ENCODE peak calls at places on chromosomes 3 and 15, in ten cellular contexts. One of them, this sample, is unnamed.
A peak's percentile ranks its signal among the peaks of the same experiment; 100 is the strongest.

GRCh38 chr3:59573911-59574310 is 524.1 kb upstream of the CFAP20DC start:
- DNase-seq in Peyer's patch: no peak
- DNase-seq in uterus: peak; percentile 77
- DNase-seq in heart left ventricle: peak; percentile 25
- DNase-seq in NB4: no peak
- DNase-seq in K562: no peak
- DNase-seq in tibial nerve: peak; percentile 48
- DNase-seq in IMR-90: peak; percentile 88
- DNase-seq in sigmoid colon: peak; percentile 74
- DNase-seq in transverse colon: peak; percentile 10
- DNase-seq in this sample: no peak

GRCh38 chr3:30934208-30934550 is 39.7 kb upstream of the GADL1 start:
- DNase-seq in Peyer's patch: no peak
- DNase-seq in transverse colon: no peak
- DNase-seq in sigmoid colon: no peak
- DNase-seq in uterus: no peak
- DNase-seq in K562: no peak
- DNase-seq in NB4: peak; percentile 65
- DNase-seq in heart left ventricle: no peak
- DNase-seq in IMR-90: peak; percentile 37
- DNase-seq in tibial nerve: no peak
- DNase-seq in this sample: no peak

GRCh38 chr15:50576156-50576555 is 29.7 kb upstream of the USP50 start:
- DNase-seq in transverse colon: no peak
- DNase-seq in K562: no peak
- DNase-seq in sigmoid colon: no peak
- DNase-seq in heart left ventricle: no peak
- DNase-seq in NB4: no peak
- DNase-seq in Peyer's patch: no peak
- DNase-seq in uterus: no peak
- DNase-seq in IMR-90: no peak
- DNase-seq in tibial nerve: no peak
- DNase-seq in this sample: no peak

GRCh38 chr3:52490035-52490937 is 4.9 kb upstream of the STAB1 start:
- DNase-seq in tibial nerve: no peak
- DNase-seq in NB4: no peak
- DNase-seq in K562: no peak
- DNase-seq in uterus: no peak
- DNase-seq in IMR-90: no peak
- DNase-seq in heart left ventricle: no peak
- DNase-seq in sigmoid colon: no peak
- DNase-seq in Peyer's patch: no peak
- DNase-seq in transverse colon: no peak
- DNase-seq in this sample: no peak

GRCh38 chr15:48547305-48547704 is 98.2 kb downstream of the FBN1 start:
- DNase-seq in Peyer's patch: no peak
- DNase-seq in IMR-90: peak; percentile 72
- DNase-seq in sigmoid colon: no peak
- DNase-seq in NB4: no peak
- DNase-seq in tibial nerve: no peak
- DNase-seq in heart left ventricle: no peak
- DNase-seq in uterus: no peak
- DNase-seq in K562: no peak
- DNase-seq in transverse colon: no peak
- DNase-seq in this sample: no peak

GRCh38 chr15:62021991-62022600 is 38.2 kb downstream of the VPS13C start:
- DNase-seq in IMR-90: no peak
- DNase-seq in K562: no peak
- DNase-seq in heart left ventricle: no peak
- DNase-seq in Peyer's patch: no peak
- DNase-seq in transverse colon: no peak
- DNase-seq in NB4: peak; percentile 10
- DNase-seq in uterus: no peak
- DNase-seq in tibial nerve: no peak
- DNase-seq in sigmoid colon: no peak
- DNase-seq in this sample: no peak

GRCh38 chr3:170594528-170594927 is 8.7 kb upstream of the SLC7A14 start:
- DNase-seq in transverse colon: no peak
- DNase-seq in Peyer's patch: no peak
- DNase-seq in IMR-90: no peak
- DNase-seq in NB4: no peak
- DNase-seq in tibial nerve: no peak
- DNase-seq in K562: no peak
- DNase-seq in sigmoid colon: no peak
- DNase-seq in heart left ventricle: no peak
- DNase-seq in uterus: no peak
- DNase-seq in this sample: no peak

GRCh38 chr15:58454950-58455401 is 23.2 kb downstream of the LIPC start:
- DNase-seq in tibial nerve: no peak
- DNase-seq in transverse colon: no peak
- DNase-seq in Peyer's patch: no peak
- DNase-seq in IMR-90: no peak
- DNase-seq in heart left ventricle: no peak
- DNase-seq in K562: no peak
- DNase-seq in uterus: no peak
- DNase-seq in NB4: peak; percentile 17
- DNase-seq in sigmoid colon: no peak
- DNase-seq in this sample: no peak

GRCh38 chr15:70765504-70766281 is 2.3 kb upstream of the UACA start:
- DNase-seq in uterus: no peak
- DNase-seq in tibial nerve: no peak
- DNase-seq in IMR-90: peak; percentile 63
- DNase-seq in sigmoid colon: no peak
- DNase-seq in transverse colon: no peak
- DNase-seq in K562: no peak
- DNase-seq in NB4: no peak
- DNase-seq in heart left ventricle: no peak
- DNase-seq in Peyer's patch: no peak
- DNase-seq in this sample: no peak

GRCh38 chr3:151697496-151697895 is 36.2 kb upstream of the AADACL2 start:
- DNase-seq in uterus: no peak
- DNase-seq in transverse colon: no peak
- DNase-seq in heart left ventricle: no peak
- DNase-seq in K562: no peak
- DNase-seq in Peyer's patch: no peak
- DNase-seq in IMR-90: no peak
- DNase-seq in sigmoid colon: no peak
- DNase-seq in tibial nerve: no peak
- DNase-seq in NB4: no peak
- DNase-seq in this sample: no peak

GRCh38 chr15:85920926-85921325 is 126.2 kb upstream of the KLHL25 start:
- DNase-seq in NB4: no peak
- DNase-seq in tibial nerve: no peak
- DNase-seq in K562: no peak
- DNase-seq in sigmoid colon: no peak
- DNase-seq in IMR-90: no peak
- DNase-seq in uterus: no peak
- DNase-seq in transverse colon: no peak
- DNase-seq in Peyer's patch: no peak
- DNase-seq in heart left ventricle: no peak
- DNase-seq in this sample: no peak

GRCh38 chr3:125267460-125267859 is 54.9 kb upstream of the SLC12A8 start:
- DNase-seq in IMR-90: no peak
- DNase-seq in NB4: no peak
- DNase-seq in tibial nerve: no peak
- DNase-seq in uterus: no peak
- DNase-seq in sigmoid colon: no peak
- DNase-seq in K562: no peak
- DNase-seq in heart left ventricle: no peak
- DNase-seq in transverse colon: no peak
- DNase-seq in Peyer's patch: no peak
- DNase-seq in this sample: no peak

GRCh38 chr15:55360256-55360655 is 41.2 kb downstream of the PIGB start:
- DNase-seq in heart left ventricle: no peak
- DNase-seq in transverse colon: no peak
- DNase-seq in sigmoid colon: no peak
- DNase-seq in K562: no peak
- DNase-seq in Peyer's patch: no peak
- DNase-seq in tibial nerve: no peak
- DNase-seq in IMR-90: no peak
- DNase-seq in uterus: no peak
- DNase-seq in NB4: no peak
- DNase-seq in this sample: no peak

GRCh38 chr3:160400631-160401150 is 1.2 kb downstream of the SMC4 start:
- DNase-seq in IMR-90: no peak
- DNase-seq in sigmoid colon: peak; percentile 60
- DNase-seq in transverse colon: peak; percentile 28
- DNase-seq in uterus: no peak
- DNase-seq in tibial nerve: no peak
- DNase-seq in K562: peak; percentile 23
- DNase-seq in heart left ventricle: peak; percentile 23
- DNase-seq in Peyer's patch: no peak
- DNase-seq in NB4: peak; percentile 47
- DNase-seq in this sample: no peak
- TF ChIP-seq POLR2A in IMR-90: no peak
- TF ChIP-seq POLR2A in sigmoid colon: no peak
- TF ChIP-seq POLR2A in transverse colon: no peak
- TF ChIP-seq POLR2A in uterus: no peak
- TF ChIP-seq POLR2A in tibial nerve: no peak
- TF ChIP-seq POLR2A in K562: no peak
- TF ChIP-seq POLR2A in heart left ventricle: no peak
- TF ChIP-seq POLR2A in Peyer's patch: no peak
- TF ChIP-seq POLR2A in NB4: no peak
- TF ChIP-seq POLR2A in this sample: no peak

DNA sequence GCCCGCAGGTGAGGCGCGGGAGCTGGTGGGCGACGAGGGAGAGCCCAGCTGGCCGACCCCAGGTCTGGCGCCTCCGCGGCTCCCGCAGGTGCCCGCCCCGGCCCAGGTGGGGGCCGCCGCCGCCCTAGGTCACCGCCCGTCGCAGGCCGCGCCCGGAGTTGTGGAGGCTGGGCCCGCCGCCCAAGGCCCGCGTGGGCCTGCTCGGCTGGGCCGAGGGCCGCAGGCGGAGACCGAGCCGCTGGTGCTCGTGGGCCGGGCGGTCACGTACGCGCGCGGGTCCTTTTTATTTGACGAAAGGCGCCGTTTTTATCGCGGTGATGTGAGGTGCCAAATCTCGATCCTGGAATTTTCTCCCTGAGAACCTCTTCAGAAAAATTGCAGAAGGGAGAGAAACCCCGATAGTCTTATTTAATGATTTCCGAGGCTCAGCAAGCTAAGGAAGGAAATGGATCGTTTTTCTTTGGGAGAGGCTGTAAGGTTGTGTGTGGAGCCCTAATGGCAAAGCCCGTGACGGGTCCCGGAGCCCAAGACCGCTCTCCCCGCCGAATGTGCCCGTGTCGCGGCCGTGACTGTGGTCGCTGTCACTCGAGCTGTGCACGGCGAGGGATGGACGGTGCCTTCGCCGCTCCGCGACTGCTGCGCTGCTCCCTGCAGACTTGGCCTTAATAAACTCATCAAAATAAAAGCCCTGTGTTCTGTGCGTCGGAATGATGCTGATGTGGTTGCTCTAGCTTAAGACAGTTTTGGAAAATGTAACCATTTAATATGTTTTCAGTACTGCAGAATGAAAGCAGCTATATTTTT is 603 bp downstream of the APPL1 start:
- DNase-seq in NB4: peak; percentile 66
- DNase-seq in Peyer's patch: peak; percentile 50
- DNase-seq in sigmoid colon: peak; percentile 72
- DNase-seq in tibial nerve: no peak
- DNase-seq in K562: peak; percentile 16
- DNase-seq in transverse colon: peak; percentile 54
- DNase-seq in heart left ventricle: peak; percentile 63
- DNase-seq in IMR-90: peak; percentile 41
- DNase-seq in uterus: peak; percentile 33
- DNase-seq in this sample: no peak
- TF ChIP-seq POLR2A in NB4: no peak
- TF ChIP-seq POLR2A in Peyer's patch: no peak
- TF ChIP-seq POLR2A in sigmoid colon: peak; percentile 52
- TF ChIP-seq POLR2A in tibial nerve: peak; percentile 20
- TF ChIP-seq POLR2A in K562: no peak
- TF ChIP-seq POLR2A in transverse colon: peak; percentile 17
- TF ChIP-seq POLR2A in heart left ventricle: no peak
- TF ChIP-seq POLR2A in IMR-90: no peak
- TF ChIP-seq POLR2A in uterus: no peak
- TF ChIP-seq POLR2A in this sample: no peak

GRCh38 chr3:129626744-129627349 is 20.4 kb upstream of the PLXND1 start:
- DNase-seq in tibial nerve: peak; percentile 86
- DNase-seq in transverse colon: peak; percentile 96
- DNase-seq in IMR-90: peak; percentile 54
- DNase-seq in heart left ventricle: peak; percentile 95
- DNase-seq in Peyer's patch: peak; percentile 91
- DNase-seq in sigmoid colon: peak; percentile 96
- DNase-seq in K562: peak; percentile 95
- DNase-seq in uterus: peak; percentile 91
- DNase-seq in NB4: peak; percentile 94
- DNase-seq in this sample: peak; percentile 97
- TF ChIP-seq POLR2A in tibial nerve: peak; percentile 59
- TF ChIP-seq POLR2A in transverse colon: peak; percentile 88
- TF ChIP-seq POLR2A in IMR-90: no peak
- TF ChIP-seq POLR2A in heart left ventricle: no peak
- TF ChIP-seq POLR2A in Peyer's patch: peak; percentile 79
- TF ChIP-seq POLR2A in sigmoid colon: peak; percentile 56
- TF ChIP-seq POLR2A in K562: peak; percentile 75
- TF ChIP-seq POLR2A in uterus: peak; percentile 13
- TF ChIP-seq POLR2A in NB4: peak; percentile 70
- TF ChIP-seq POLR2A in this sample: no peak

GRCh38 chr3:14948609-14949038 is 1.2 kb downstream of the NR2C2 start:
- DNase-seq in Peyer's patch: no peak
- DNase-seq in IMR-90: no peak
- DNase-seq in transverse colon: no peak
- DNase-seq in tibial nerve: no peak
- DNase-seq in NB4: no peak
- DNase-seq in sigmoid colon: no peak
- DNase-seq in heart left ventricle: no peak
- DNase-seq in uterus: no peak
- DNase-seq in K562: peak; percentile 17
- DNase-seq in this sample: no peak
- TF ChIP-seq POLR2A in Peyer's patch: no peak
- TF ChIP-seq POLR2A in IMR-90: no peak
- TF ChIP-seq POLR2A in transverse colon: peak; percentile 26
- TF ChIP-seq POLR2A in tibial nerve: peak; percentile 35
- TF ChIP-seq POLR2A in NB4: no peak
- TF ChIP-seq POLR2A in sigmoid colon: peak; percentile 36
- TF ChIP-seq POLR2A in heart left ventricle: no peak
- TF ChIP-seq POLR2A in uterus: no peak
- TF ChIP-seq POLR2A in K562: peak; percentile 71
- TF ChIP-seq POLR2A in this sample: peak; percentile 58

GRCh38 chr3:69861556-69861955 is 122.3 kb downstream of the MITF start:
- DNase-seq in heart left ventricle: no peak
- DNase-seq in sigmoid colon: no peak
- DNase-seq in K562: no peak
- DNase-seq in uterus: no peak
- DNase-seq in tibial nerve: no peak
- DNase-seq in Peyer's patch: no peak
- DNase-seq in IMR-90: no peak
- DNase-seq in transverse colon: no peak
- DNase-seq in NB4: no peak
- DNase-seq in this sample: no peak
- TF ChIP-seq POLR2A in heart left ventricle: no peak
- TF ChIP-seq POLR2A in sigmoid colon: no peak
- TF ChIP-seq POLR2A in K562: no peak
- TF ChIP-seq POLR2A in uterus: no peak
- TF ChIP-seq POLR2A in tibial nerve: no peak
- TF ChIP-seq POLR2A in Peyer's patch: no peak
- TF ChIP-seq POLR2A in IMR-90: no peak
- TF ChIP-seq POLR2A in transverse colon: no peak
- TF ChIP-seq POLR2A in NB4: no peak
- TF ChIP-seq POLR2A in this sample: no peak